ENCODE peak calls at places on chromosomes 4 and X, in five cellular contexts. Q is activated CD8-positive, alpha-beta T cell treated with anti-CD3 and anti-CD28 coated beads for 36 hours; D is GM10248; Y is AG09319; X is fibroblast of lung. F is an unnamed sample.

GRCh38 chr4:154471924-154472323 is 19.7 kb downstream of the DCHS2 start:
- DNase-seq in Q (no peak), D (peak), Y (no peak), X (no peak), F (no peak)

GRCh38 chr4:11548529-11549176 is 120.0 kb upstream of the HS3ST1 start:
- DNase-seq in Q (peak), D (no peak), Y (no peak), X (peak), F (no peak)

GRCh38 chr4:86043755-86044592 is 315.9 kb downstream of the MAPK10 start:
- DNase-seq in Q (peak), D (peak), Y (peak), X (peak), F (peak)

GRCh38 chrX:113539599-113540356 is 699.1 kb upstream of the AMOT start:
- DNase-seq in Q (no peak), D (no peak), Y (no peak), X (no peak), F (no peak)

GRCh38 chrX:25389276-25389675 is 373.5 kb upstream of the ARX start:
- DNase-seq in Q (no peak), D (no peak), Y (no peak), X (no peak), F (no peak)

GRCh38 chrX:68686684-68687045 is 39.2 kb downstream of the STARD8 start:
- DNase-seq in Q (peak), D (no peak), Y (no peak), X (peak), F (peak)

GRCh38 chr4:46506876-46507275 is 116.9 kb upstream of the GABRA2 start:
- DNase-seq in Q (no peak), D (no peak), Y (no peak), X (peak), F (no peak)

GRCh38 chrX:45628041-45628440 is 427.4 kb upstream of the DIPK2B start:
- DNase-seq in Q (no peak), D (no peak), Y (no peak), X (peak), F (no peak)

GRCh38 chr4:17447675-17448298 is 64.1 kb downstream of the QDPR start:
- DNase-seq in Q (peak), D (peak), Y (peak), X (peak), F (peak)

GRCh38 chr4:37082912-37083311 is 161.6 kb upstream of the NWD2 start:
- DNase-seq in Q (no peak), D (no peak), Y (no peak), X (no peak), F (no peak)

GRCh38 chr4:25535278-25535677 is 120.4 kb upstream of the SLC34A2 start:
- DNase-seq in Q (no peak), D (no peak), Y (no peak), X (peak), F (no peak)

GRCh38 chr4:86822136-86822535 is 27.0 kb downstream of the SLC10A6 start:
- DNase-seq in Q (no peak), D (no peak), Y (no peak), X (peak), F (no peak)

GRCh38 chr4:153345011-153345981 is 808 bp downstream of the MND1 start:
- DNase-seq in Q (peak), D (peak), Y (peak), X (peak), F (peak)

GRCh38 chrX:56788717-56789122 is 59.7 kb downstream of the NBDY start:
- DNase-seq in Q (no peak), D (no peak), Y (no peak), X (no peak), F (no peak)

GRCh38 chrX:132559101-132559500 is 70.3 kb upstream of the MBNL3 start:
- DNase-seq in Q (no peak), D (no peak), Y (no peak), X (no peak), F (no peak)

GRCh38 chrX:15441464-15441863 is 51.7 kb downstream of the PIR start:
- DNase-seq in Q (no peak), D (no peak), Y (no peak), X (no peak), F (no peak)

GRCh38 chrX:1281511-1281910 is 12.9 kb downstream of the CSF2RA start:
- DNase-seq in Q (no peak), D (no peak), Y (no peak), X (peak), F (no peak)

GRCh38 chrX:48498374-48498809 is 10.4 kb upstream of the PORCN start:
- DNase-seq in Q (no peak), D (no peak), Y (no peak), X (peak), F (no peak)

GRCh38 chr4:164058775-164059174 is 564.3 kb downstream of the TMA16 start:
- DNase-seq in Q (no peak), D (no peak), Y (no peak), X (peak), F (no peak)

GRCh38 chr4:73917081-73917501 is 47.9 kb downstream of the CXCL1 start:
- DNase-seq in Q (no peak), D (no peak), Y (peak), X (peak), F (no peak)

GRCh38 chr4:9923195-9923812 is 98.0 kb downstream of the SLC2A9 start:
- DNase-seq in Q (no peak), D (no peak), Y (no peak), X (no peak), F (no peak)

GRCh38 chrX:139967300-139967699 is 2.0 kb upstream of the CXorf66 start:
- DNase-seq in Q (no peak), D (peak), Y (no peak), X (no peak), F (peak)
- TF ChIP-seq CTCF in Q (no peak), D (peak), Y (peak), X (peak), F (no peak)

DNA sequence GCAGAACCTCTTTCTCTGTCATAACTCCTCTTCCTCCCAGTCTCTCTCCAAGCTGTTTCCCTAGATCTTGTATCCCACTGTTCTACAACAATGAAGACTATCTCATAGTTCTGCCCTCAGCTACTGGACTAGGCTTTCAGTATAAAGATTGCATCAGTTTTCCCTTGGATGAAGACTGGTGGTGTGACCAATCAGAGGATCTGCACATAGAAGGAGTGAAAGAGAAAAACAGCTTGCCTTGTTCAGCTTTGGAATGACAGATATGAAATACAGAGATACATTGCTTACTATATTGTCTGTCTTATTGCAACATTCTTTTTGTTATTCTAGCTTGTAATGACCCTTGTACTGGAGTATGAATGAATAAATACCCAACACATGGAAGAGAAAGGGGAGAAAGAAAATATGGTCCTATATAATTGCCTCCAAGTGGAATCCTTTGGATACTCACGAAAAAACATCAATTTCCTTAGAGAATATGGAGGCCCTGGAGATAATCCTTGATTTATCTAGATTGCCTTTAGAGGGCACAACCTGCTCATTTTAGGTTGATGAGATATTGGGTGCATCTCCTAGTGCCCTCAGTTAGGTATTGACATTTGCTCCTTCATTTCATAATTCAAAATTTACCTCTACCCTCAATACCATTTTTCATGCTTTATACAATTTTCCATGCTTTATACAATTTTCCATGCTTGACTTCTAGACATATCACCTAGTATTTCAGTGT is 395.8 kb downstream of the NAF1 start:
- DNase-seq in Q (no peak), D (no peak), Y (no peak), X (no peak), F (no peak)
- TF ChIP-seq CTCF in Q (no peak), D (no peak), Y (no peak), X (no peak), F (no peak)

DNA sequence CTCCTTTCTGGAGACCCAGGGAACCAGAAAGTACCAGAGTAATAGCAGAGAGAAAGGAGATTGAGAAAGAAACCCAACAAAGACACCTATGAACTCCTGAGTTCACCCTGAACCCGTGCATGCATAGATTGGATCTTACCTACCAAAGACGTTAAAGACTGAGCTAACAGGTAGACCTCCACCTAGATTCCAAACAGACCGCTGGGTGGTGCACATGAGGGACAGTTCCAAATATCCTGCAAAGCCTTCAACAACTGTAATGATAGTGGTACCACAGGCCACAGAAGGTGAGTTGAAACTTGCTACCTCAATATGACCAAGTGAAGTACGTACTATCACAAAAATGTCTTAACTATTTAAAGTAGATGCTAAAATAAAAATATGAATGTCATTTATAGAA is 34.0 kb upstream of the NR0B1 start:
- DNase-seq in Q (no peak), D (peak), Y (no peak), X (no peak), F (no peak)
- TF ChIP-seq CTCF in Q (no peak), D (no peak), Y (no peak), X (no peak), F (no peak)

DNA sequence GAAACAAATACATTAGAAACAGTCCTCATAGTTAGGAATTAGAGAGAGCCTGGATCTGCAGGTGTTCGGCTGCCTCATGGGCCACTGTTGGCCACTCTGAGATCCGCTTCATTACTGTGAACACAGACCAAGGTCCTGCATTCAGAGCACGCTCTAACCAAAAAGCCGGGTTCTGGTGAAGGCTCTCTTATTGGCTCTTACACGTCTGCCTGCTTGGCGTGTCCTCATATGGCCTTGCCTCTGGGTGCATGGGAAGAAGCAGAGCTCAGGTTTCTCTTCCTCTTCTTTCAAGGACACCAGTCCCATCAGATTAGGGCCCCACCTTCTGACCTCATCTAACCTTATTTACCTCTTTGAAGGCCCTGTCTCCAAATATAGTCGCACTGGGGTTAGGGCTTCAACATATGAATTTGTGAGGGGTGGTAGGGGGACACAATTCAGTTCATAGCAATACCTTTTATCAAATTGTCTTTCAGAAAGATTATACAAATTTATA is 37.1 kb upstream of the ELF2 start:
- DNase-seq in Q (no peak), D (peak), Y (no peak), X (no peak), F (peak)
- TF ChIP-seq CTCF in Q (no peak), D (no peak), Y (no peak), X (no peak), F (no peak)

GRCh38 chr4:75080888-75081287 is 148.0 kb downstream of the PARM1 start:
- DNase-seq in Q (no peak), D (no peak), Y (no peak), X (no peak), F (no peak)
- TF ChIP-seq CTCF in Q (no peak), D (no peak), Y (no peak), X (no peak), F (no peak)

GRCh38 chr4:184288451-184289178 is 70.9 kb upstream of the ENPP6 start:
- DNase-seq in Q (peak), D (peak), Y (no peak), X (no peak), F (peak)
- TF ChIP-seq CTCF in Q (no peak), D (no peak), Y (no peak), X (no peak), F (no peak)